ENCODE peak calls at places on chromosomes 2 and 18, in five cellular contexts. P, J, X, M and A are unnamed samples.

GRCh38 chr2:120729410-120730052 is 6.1 kb upstream of the GLI2 start:
- DNase-seq in X (no peak), J (peak), M (no peak), P (peak), A (no peak)

GRCh38 chr2:25251032-25251460 is 82.7 kb upstream of the POMC start:
- DNase-seq in J (peak), P (peak), X (no peak), M (peak), A (peak)

GRCh38 chr2:43314299-43314927 is 88.0 kb upstream of the ZFP36L2 start:
- DNase-seq in X (no peak), J (no peak), P (no peak), M (no peak), A (no peak)

GRCh38 chr2:160085662-160086061 is 23.2 kb upstream of the PLA2R1 start:
- DNase-seq in J (no peak), M (no peak), X (peak), P (no peak), A (no peak)

GRCh38 chr2:20557635-20558034 is 93.3 kb downstream of the HS1BP3 start:
- DNase-seq in P (no peak), J (no peak), M (no peak), X (no peak), A (no peak)

GRCh38 chr18:3354506-3354905 is 92.6 kb downstream of the MYL12B start:
- DNase-seq in P (peak), M (no peak), J (peak), X (no peak), A (no peak)

GRCh38 chr2:205763708-205764501 is 81.6 kb downstream of the NRP2 start:
- DNase-seq in X (no peak), J (peak), P (peak), M (peak), A (peak)

GRCh38 chr2:113273031-113273551 is 5.6 kb downstream of the PAX8 start:
- DNase-seq in M (peak), J (peak), X (peak), P (no peak), A (peak)

GRCh38 chr2:204931562-204931961 is 386.3 kb downstream of the PARD3B start:
- DNase-seq in J (peak), X (no peak), M (no peak), P (peak), A (no peak)

GRCh38 chr2:200787351-200788128 is 24.2 kb upstream of the BZW1 start:
- DNase-seq in P (peak), X (no peak), M (peak), J (peak), A (no peak)

GRCh38 chr2:174662459-174662858 is 64.9 kb upstream of the WIPF1 start:
- DNase-seq in J (peak), X (no peak), P (peak), M (no peak), A (no peak)

GRCh38 chr2:11011359-11011758 is 99.6 kb downstream of the KCNF1 start:
- DNase-seq in M (no peak), X (no peak), J (no peak), P (no peak), A (no peak)

GRCh38 chr18:64208531-64208930 is 59.6 kb upstream of the LINC00305 start:
- DNase-seq in P (no peak), X (no peak), J (no peak), M (no peak), A (no peak)

GRCh38 chr2:71466301-71467179 is 13.2 kb downstream of the DYSF start:
- DNase-seq in P (peak), J (peak), X (no peak), M (peak), A (peak)

GRCh38 chr2:1788478-1788959 is 44.2 kb upstream of the PXDN start:
- DNase-seq in J (no peak), P (no peak), M (no peak), X (no peak), A (no peak)

GRCh38 chr2:153584244-153584643 is 105.7 kb upstream of the RPRM start:
- DNase-seq in P (no peak), X (no peak), M (no peak), J (no peak), A (no peak)

GRCh38 chr2:24919977-24920812 is at the start of gene ADCY3:
- DNase-seq in P (no peak), M (peak), X (peak), J (peak), A (peak)

GRCh38 chr2:67338601-67339233 is 58.4 kb upstream of the ETAA1 start:
- DNase-seq in J (no peak), X (no peak), P (no peak), M (no peak), A (no peak)

GRCh38 chr18:79934311-79935097 is 16.9 kb downstream of the SLC66A2 start:
- DNase-seq in P (no peak), X (no peak), M (peak), J (no peak), A (no peak)

GRCh38 chr18:45107425-45107824 is 426.7 kb downstream of the SETBP1 start:
- DNase-seq in P (peak), M (no peak), J (peak), X (no peak), A (no peak)

GRCh38 chr18:46293699-46294300 is 189.6 kb downstream of the HAUS1 start:
- DNase-seq in X (no peak), M (peak), J (peak), P (no peak), A (no peak)

GRCh38 chr2:122422384-122422991 is 667.0 kb downstream of the TSN start:
- DNase-seq in P (no peak), J (no peak), X (no peak), M (no peak), A (no peak)

GRCh38 chr2:168470880-168471475 is 14.9 kb downstream of the CERS6 start:
- DNase-seq in X (no peak), J (no peak), P (no peak), M (peak), A (peak)

GRCh38 chr18:55124078-55124477 is 164.8 kb upstream of the CCDC68 start:
- DNase-seq in P (peak), J (peak), X (no peak), M (no peak), A (no peak)

GRCh38 chr18:2932247-2933181 is 80.4 kb downstream of the LPIN2 start:
- DNase-seq in M (peak), X (peak), P (peak), J (peak), A (peak)

GRCh38 chr2:231396058-231396821 is 730 bp downstream of the B3GNT7 start:
- DNase-seq in X (peak), M (no peak), J (no peak), P (no peak), A (peak)

GRCh38 chr2:102317715-102318114 is 6.4 kb downstream of the IL1RL1 start:
- DNase-seq in X (no peak), P (no peak), J (no peak), M (no peak), A (no peak)

GRCh38 chr2:31893093-31893492 is 117.7 kb downstream of the MEMO1 start:
- DNase-seq in P (no peak), M (no peak), J (no peak), X (no peak), A (no peak)

GRCh38 chr2:228527481-228527880 is 346.0 kb upstream of the SPHKAP start:
- DNase-seq in M (no peak), J (no peak), X (no peak), P (no peak), A (no peak)

GRCh38 chr2:26533661-26534060 is 55.7 kb upstream of the OTOF start:
- DNase-seq in X (no peak), M (no peak), P (no peak), J (no peak), A (no peak)

GRCh38 chr18:79643049-79643765 is 36.4 kb upstream of the CTDP1 start:
- DNase-seq in J (no peak), P (no peak), X (peak), M (no peak), A (no peak)

GRCh38 chr18:34352385-34353163 is 127.9 kb upstream of the NOL4 start:
- DNase-seq in M (peak), X (no peak), P (no peak), J (peak), A (peak)

GRCh38 chr2:29876374-29876773 is 45.0 kb downstream of the ALK start:
- DNase-seq in J (no peak), X (no peak), M (no peak), P (no peak), A (no peak)

GRCh38 chr2:227033471-227034148 is 130.4 kb downstream of the COL4A4 start:
- DNase-seq in J (peak), X (peak), M (peak), P (peak), A (peak)

GRCh38 chr2:236499691-236500573 is 69.7 kb upstream of the ACKR3 start:
- DNase-seq in X (no peak), J (peak), P (peak), M (no peak), A (no peak)

GRCh38 chr2:109690822-109691541 is 76.8 kb downstream of the SOWAHC start:
- DNase-seq in M (peak), P (peak), X (no peak), J (peak), A (no peak)

GRCh38 chr2:109690457-109690821 is 76.3 kb downstream of the SOWAHC start:
- DNase-seq in M (no peak), J (no peak), X (no peak), P (no peak), A (no peak)

GRCh38 chr2:109692013-109692738 is 78.0 kb downstream of the SOWAHC start:
- DNase-seq in P (no peak), X (no peak), M (no peak), J (no peak), A (no peak)

GRCh38 chr2:109695290-109695689 is 81.1 kb downstream of the SOWAHC start:
- DNase-seq in P (no peak), M (no peak), J (no peak), X (no peak), A (no peak)

GRCh38 chr2:109694190-109694589 is 80.0 kb downstream of the SOWAHC start:
- DNase-seq in J (peak), M (no peak), X (no peak), P (peak), A (no peak)
- H3K4me2 ChIP-seq in J (no peak), M (no peak), X (no peak), P (peak), A (no peak)

GRCh38 chr18:77096936-77097886 is 35.4 kb downstream of the MBP start:
- DNase-seq in X (no peak), M (no peak), J (no peak), P (no peak), A (no peak)

GRCh38 chr18:77100751-77101355 is 31.7 kb downstream of the MBP start:
- DNase-seq in J (peak), P (no peak), X (no peak), M (no peak), A (no peak)

GRCh38 chr18:77099501-77100370 is 32.8 kb downstream of the MBP start:
- DNase-seq in P (no peak), M (no peak), X (peak), J (no peak), A (no peak)

GRCh38 chr18:77098033-77098432 is 34.5 kb downstream of the MBP start:
- DNase-seq in J (peak), P (peak), X (no peak), M (no peak), A (no peak)

DNA sequence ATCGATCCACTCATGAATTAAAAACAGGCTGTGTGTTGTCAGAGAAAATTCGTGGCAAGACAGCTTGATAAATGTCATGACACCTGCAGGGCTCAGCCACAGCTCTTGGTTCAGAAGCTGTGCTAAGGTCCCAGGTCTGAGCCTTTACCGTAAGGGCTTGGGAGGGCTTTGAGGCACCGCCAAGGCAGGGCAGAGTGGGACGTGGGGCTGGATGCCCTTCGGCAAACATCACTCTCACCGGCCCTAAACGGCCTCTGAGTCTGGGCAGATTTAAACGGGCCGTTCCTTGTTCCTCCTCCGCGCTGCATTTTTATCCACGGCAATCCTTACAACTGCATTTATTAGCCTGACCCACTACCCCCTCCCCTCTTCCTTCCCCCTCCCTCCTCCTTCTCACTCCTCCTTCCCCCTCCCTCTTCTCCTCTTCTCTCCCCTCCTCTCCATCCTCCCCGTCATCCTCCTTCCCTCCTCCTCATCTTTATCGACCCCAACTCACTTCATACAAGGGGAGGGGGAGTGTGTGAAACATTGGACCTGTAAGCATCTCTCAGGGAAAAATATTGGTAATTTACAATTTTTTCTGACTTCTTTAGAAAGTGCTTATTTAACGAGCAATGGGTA is 33.9 kb downstream of the MBP start:
- DNase-seq in M (no peak), J (no peak), X (peak), P (no peak), A (no peak)
- H3K4me2 ChIP-seq in M (peak), J (peak), X (peak), P (peak), A (no peak)

DNA sequence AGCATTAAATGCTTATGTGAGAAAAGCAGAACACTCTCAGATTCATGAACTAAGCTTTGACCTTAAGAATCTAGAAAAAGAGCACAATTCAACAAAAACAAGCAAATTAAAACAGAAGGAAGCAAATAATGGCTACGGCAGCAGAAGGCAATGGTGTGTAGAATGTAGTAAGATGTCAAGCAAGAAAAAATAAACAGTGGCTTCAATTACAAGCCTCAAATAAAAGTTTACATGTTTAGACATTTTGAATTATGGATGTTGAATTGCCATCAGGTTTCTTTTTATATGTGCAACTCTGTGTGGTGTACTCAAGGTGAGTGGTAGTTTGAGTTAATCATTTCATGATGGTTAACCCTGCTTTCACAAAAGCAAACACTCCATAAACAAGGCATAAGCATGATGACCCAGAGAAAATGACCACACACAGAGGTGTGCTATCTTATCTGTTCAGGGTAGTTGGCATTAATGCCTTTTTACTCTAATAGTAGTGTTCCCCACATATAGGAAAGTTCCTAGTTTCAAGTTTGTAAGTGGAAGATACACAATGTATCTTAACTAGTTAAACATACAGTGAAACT is 207.1 kb downstream of the FIGN start:
- DNase-seq in P (no peak), M (peak), J (no peak), X (no peak), A (no peak)
- H3K4me2 ChIP-seq in P (no peak), M (peak), J (no peak), X (no peak), A (no peak)

GRCh38 chr2:181444654-181445053 is 12.5 kb upstream of the ITGA4 start:
- DNase-seq in J (no peak), X (no peak), M (no peak), P (no peak), A (no peak)

GRCh38 chr2:181440336-181440735 is 16.9 kb upstream of the ITGA4 start:
- DNase-seq in M (no peak), X (no peak), P (no peak), J (no peak), A (no peak)

GRCh38 chr2:181438298-181438697 is 18.9 kb upstream of the ITGA4 start:
- DNase-seq in P (no peak), J (no peak), M (no peak), X (peak), A (no peak)

GRCh38 chr2:181440919-181441318 is 16.3 kb upstream of the ITGA4 start:
- DNase-seq in J (no peak), M (no peak), X (no peak), P (no peak), A (no peak)
- H3K4me2 ChIP-seq in J (no peak), M (no peak), X (no peak), P (no peak), A (no peak)

GRCh38 chr2:6777626-6778025 is 88.1 kb downstream of the CMPK2 start:
- DNase-seq in X (peak), P (no peak), M (no peak), J (no peak), A (no peak)
- H3K4me2 ChIP-seq in X (peak), P (no peak), M (no peak), J (no peak), A (no peak)